ENCODE peak calls at places on chromosome 20, in six cellular contexts. One of them, this sample, is unnamed.

GRCh38 chr20:54649511-54649962 is 174.1 kb downstream of the DOK5 start:
- DNase-seq in effector memory CD8-positive, alpha-beta T cell: peak
- DNase-seq in Right ventricle myocardium superior: peak
- DNase-seq in GOT3: peak
- DNase-seq in AG04450: peak
- DNase-seq in non-pigmented ciliary epithelial cell: peak
- DNase-seq in this sample: peak

GRCh38 chr20:64119681-64120341 is 12.4 kb upstream of the NPBWR2 start:
- DNase-seq in non-pigmented ciliary epithelial cell: no peak
- DNase-seq in Right ventricle myocardium superior: peak
- DNase-seq in AG04450: no peak
- DNase-seq in effector memory CD8-positive, alpha-beta T cell: no peak
- DNase-seq in GOT3: no peak
- DNase-seq in this sample: peak

GRCh38 chr20:1291191-1291741 is 25.2 kb downstream of the SNPH start:
- DNase-seq in Right ventricle myocardium superior: no peak
- DNase-seq in effector memory CD8-positive, alpha-beta T cell: no peak
- DNase-seq in AG04450: no peak
- DNase-seq in non-pigmented ciliary epithelial cell: no peak
- DNase-seq in GOT3: no peak
- DNase-seq in this sample: no peak

GRCh38 chr20:9112541-9113515 is 43.9 kb downstream of the PLCB4 start:
- DNase-seq in Right ventricle myocardium superior: no peak
- DNase-seq in effector memory CD8-positive, alpha-beta T cell: no peak
- DNase-seq in GOT3: no peak
- DNase-seq in AG04450: peak
- DNase-seq in non-pigmented ciliary epithelial cell: peak
- DNase-seq in this sample: no peak

GRCh38 chr20:2230671-2231488 is 64.9 kb upstream of the TGM3 start:
- DNase-seq in Right ventricle myocardium superior: no peak
- DNase-seq in AG04450: no peak
- DNase-seq in effector memory CD8-positive, alpha-beta T cell: no peak
- DNase-seq in GOT3: no peak
- DNase-seq in non-pigmented ciliary epithelial cell: no peak
- DNase-seq in this sample: no peak

GRCh38 chr20:35215066-35215956 is 11.2 kb upstream of the MMP24 start:
- DNase-seq in effector memory CD8-positive, alpha-beta T cell: no peak
- DNase-seq in non-pigmented ciliary epithelial cell: peak
- DNase-seq in GOT3: no peak
- DNase-seq in AG04450: no peak
- DNase-seq in Right ventricle myocardium superior: no peak
- DNase-seq in this sample: no peak

GRCh38 chr20:3235661-3236324 is 3.2 kb downstream of the SLC4A11 start:
- DNase-seq in effector memory CD8-positive, alpha-beta T cell: no peak
- DNase-seq in AG04450: no peak
- DNase-seq in GOT3: no peak
- DNase-seq in non-pigmented ciliary epithelial cell: no peak
- DNase-seq in Right ventricle myocardium superior: no peak
- DNase-seq in this sample: no peak

GRCh38 chr20:17616480-17617211 is 46.8 kb downstream of the DSTN start:
- DNase-seq in AG04450: no peak
- DNase-seq in GOT3: no peak
- DNase-seq in effector memory CD8-positive, alpha-beta T cell: no peak
- DNase-seq in non-pigmented ciliary epithelial cell: no peak
- DNase-seq in Right ventricle myocardium superior: no peak
- DNase-seq in this sample: no peak

GRCh38 chr20:35490736-35491181 is 35.4 kb downstream of the CEP250 start:
- DNase-seq in Right ventricle myocardium superior: no peak
- DNase-seq in non-pigmented ciliary epithelial cell: no peak
- DNase-seq in AG04450: no peak
- DNase-seq in GOT3: no peak
- DNase-seq in effector memory CD8-positive, alpha-beta T cell: peak
- DNase-seq in this sample: no peak

GRCh38 chr20:32461836-32462600 is 103.9 kb downstream of the ASXL1 start:
- DNase-seq in AG04450: no peak
- DNase-seq in Right ventricle myocardium superior: no peak
- DNase-seq in GOT3: no peak
- DNase-seq in effector memory CD8-positive, alpha-beta T cell: no peak
- DNase-seq in non-pigmented ciliary epithelial cell: no peak
- DNase-seq in this sample: no peak

GRCh38 chr20:34567885-34568865 is 9.7 kb downstream of the MAP1LC3A start:
- DNase-seq in effector memory CD8-positive, alpha-beta T cell: no peak
- DNase-seq in Right ventricle myocardium superior: no peak
- DNase-seq in GOT3: no peak
- DNase-seq in AG04450: no peak
- DNase-seq in non-pigmented ciliary epithelial cell: no peak
- DNase-seq in this sample: no peak

GRCh38 chr20:16612708-16613107 is 39.5 kb upstream of the KIF16B start:
- DNase-seq in GOT3: no peak
- DNase-seq in Right ventricle myocardium superior: no peak
- DNase-seq in AG04450: no peak
- DNase-seq in effector memory CD8-positive, alpha-beta T cell: no peak
- DNase-seq in non-pigmented ciliary epithelial cell: no peak
- DNase-seq in this sample: no peak

GRCh38 chr20:37343212-37343993 is 2.5 kb upstream of the SRC start:
- DNase-seq in Right ventricle myocardium superior: no peak
- DNase-seq in GOT3: no peak
- DNase-seq in non-pigmented ciliary epithelial cell: no peak
- DNase-seq in effector memory CD8-positive, alpha-beta T cell: no peak
- DNase-seq in AG04450: no peak
- DNase-seq in this sample: no peak

GRCh38 chr20:62306440-62307187 is 3.8 kb downstream of the ADRM1 start:
- DNase-seq in GOT3: no peak
- DNase-seq in effector memory CD8-positive, alpha-beta T cell: no peak
- DNase-seq in AG04450: no peak
- DNase-seq in Right ventricle myocardium superior: no peak
- DNase-seq in non-pigmented ciliary epithelial cell: no peak
- DNase-seq in this sample: no peak

GRCh38 chr20:19936801-19937583 is 80.2 kb upstream of the NAA20 start:
- DNase-seq in non-pigmented ciliary epithelial cell: no peak
- DNase-seq in AG04450: no peak
- DNase-seq in GOT3: no peak
- DNase-seq in effector memory CD8-positive, alpha-beta T cell: no peak
- DNase-seq in Right ventricle myocardium superior: peak
- DNase-seq in this sample: peak

GRCh38 chr20:58567437-58567836 is 52.2 kb upstream of the APCDD1L start:
- DNase-seq in GOT3: no peak
- DNase-seq in effector memory CD8-positive, alpha-beta T cell: no peak
- DNase-seq in Right ventricle myocardium superior: no peak
- DNase-seq in AG04450: no peak
- DNase-seq in non-pigmented ciliary epithelial cell: no peak
- DNase-seq in this sample: no peak

GRCh38 chr20:35600176-35600995 is 15.2 kb upstream of the SPAG4 start:
- DNase-seq in effector memory CD8-positive, alpha-beta T cell: no peak
- DNase-seq in GOT3: no peak
- DNase-seq in non-pigmented ciliary epithelial cell: no peak
- DNase-seq in Right ventricle myocardium superior: no peak
- DNase-seq in AG04450: no peak
- DNase-seq in this sample: no peak

GRCh38 chr20:32841174-32841573 is 17.5 kb upstream of the EFCAB8 start:
- DNase-seq in GOT3: no peak
- DNase-seq in Right ventricle myocardium superior: no peak
- DNase-seq in non-pigmented ciliary epithelial cell: no peak
- DNase-seq in AG04450: no peak
- DNase-seq in effector memory CD8-positive, alpha-beta T cell: no peak
- DNase-seq in this sample: no peak

GRCh38 chr20:46872315-46873211 is 22.1 kb upstream of the EYA2 start:
- DNase-seq in non-pigmented ciliary epithelial cell: no peak
- DNase-seq in Right ventricle myocardium superior: peak
- DNase-seq in GOT3: no peak
- DNase-seq in AG04450: no peak
- DNase-seq in effector memory CD8-positive, alpha-beta T cell: no peak
- DNase-seq in this sample: peak

GRCh38 chr20:33441142-33441955 is 2.2 kb downstream of the SNTA1 start:
- DNase-seq in non-pigmented ciliary epithelial cell: no peak
- DNase-seq in GOT3: no peak
- DNase-seq in effector memory CD8-positive, alpha-beta T cell: no peak
- DNase-seq in AG04450: no peak
- DNase-seq in Right ventricle myocardium superior: no peak
- DNase-seq in this sample: no peak

GRCh38 chr20:43925786-43926185 is 11.1 kb downstream of the TOX2 start:
- DNase-seq in effector memory CD8-positive, alpha-beta T cell: no peak
- DNase-seq in GOT3: no peak
- DNase-seq in Right ventricle myocardium superior: peak
- DNase-seq in non-pigmented ciliary epithelial cell: no peak
- DNase-seq in AG04450: no peak
- DNase-seq in this sample: no peak

GRCh38 chr20:25301357-25301920 is 53.6 kb downstream of the PYGB start:
- DNase-seq in AG04450: no peak
- DNase-seq in non-pigmented ciliary epithelial cell: no peak
- DNase-seq in Right ventricle myocardium superior: no peak
- DNase-seq in GOT3: no peak
- DNase-seq in effector memory CD8-positive, alpha-beta T cell: no peak
- DNase-seq in this sample: no peak

GRCh38 chr20:57474816-57475215 is 50.1 kb downstream of the CTCFL start:
- DNase-seq in Right ventricle myocardium superior: no peak
- DNase-seq in GOT3: no peak
- DNase-seq in non-pigmented ciliary epithelial cell: no peak
- DNase-seq in effector memory CD8-positive, alpha-beta T cell: no peak
- DNase-seq in AG04450: no peak
- DNase-seq in this sample: no peak

GRCh38 chr20:44279228-44279627 is 31.8 kb downstream of the FITM2 start:
- DNase-seq in effector memory CD8-positive, alpha-beta T cell: no peak
- DNase-seq in GOT3: no peak
- DNase-seq in non-pigmented ciliary epithelial cell: peak
- DNase-seq in Right ventricle myocardium superior: no peak
- DNase-seq in AG04450: peak
- DNase-seq in this sample: no peak

GRCh38 chr20:41654884-41655283 is 36.7 kb upstream of the CHD6 start:
- DNase-seq in GOT3: no peak
- DNase-seq in effector memory CD8-positive, alpha-beta T cell: no peak
- DNase-seq in non-pigmented ciliary epithelial cell: no peak
- DNase-seq in AG04450: no peak
- DNase-seq in Right ventricle myocardium superior: no peak
- DNase-seq in this sample: no peak

GRCh38 chr20:50721881-50722281 is 9.5 kb upstream of the PARD6B start:
- DNase-seq in AG04450: no peak
- DNase-seq in GOT3: no peak
- DNase-seq in Right ventricle myocardium superior: peak
- DNase-seq in effector memory CD8-positive, alpha-beta T cell: no peak
- DNase-seq in non-pigmented ciliary epithelial cell: no peak
- DNase-seq in this sample: peak

GRCh38 chr20:23290761-23291574 is 59.6 kb upstream of the NXT1 start:
- DNase-seq in non-pigmented ciliary epithelial cell: no peak
- DNase-seq in AG04450: no peak
- DNase-seq in GOT3: no peak
- DNase-seq in Right ventricle myocardium superior: no peak
- DNase-seq in effector memory CD8-positive, alpha-beta T cell: no peak
- DNase-seq in this sample: no peak

GRCh38 chr20:517221-517620 is 26.4 kb downstream of the CSNK2A1 start:
- DNase-seq in effector memory CD8-positive, alpha-beta T cell: no peak
- DNase-seq in AG04450: no peak
- DNase-seq in non-pigmented ciliary epithelial cell: no peak
- DNase-seq in Right ventricle myocardium superior: no peak
- DNase-seq in GOT3: no peak
- DNase-seq in this sample: no peak

GRCh38 chr20:9068232-9068781 is 580 bp upstream of the PLCB4 start:
- DNase-seq in AG04450: no peak
- DNase-seq in GOT3: no peak
- DNase-seq in non-pigmented ciliary epithelial cell: no peak
- DNase-seq in Right ventricle myocardium superior: peak
- DNase-seq in effector memory CD8-positive, alpha-beta T cell: no peak
- DNase-seq in this sample: peak